ENCODE peak calls at places on chromosomes 4 and X, in seven cellular contexts. J is heart right ventricle; K is H1; H is H9; R is activated effector memory CD4-positive, alpha-beta T cell treated with Interleukin-2 at 50 U/mL for 16 hours; S is Daoy; P is ecto neural progenitor cell. C is an unnamed sample.

GRCh38 chr4:15065516-15065915 is 63.2 kb downstream of the CPEB2 start:
- DNase-seq in J (no peak), K (no peak), H (no peak), R (no peak), S (no peak), P (no peak), C (no peak)

GRCh38 chr4:184408021-184408710 is 66.2 kb downstream of the IRF2 start:
- DNase-seq in J (no peak), K (no peak), H (no peak), R (no peak), S (peak), P (no peak), C (no peak)

GRCh38 chr4:107743532-107743931 is 23.5 kb upstream of the PAPSS1 start:
- DNase-seq in J (no peak), K (no peak), H (no peak), R (no peak), S (no peak), P (no peak), C (no peak)

GRCh38 chr4:20318011-20318898 is 66.5 kb downstream of the SLIT2 start:
- DNase-seq in J (no peak), K (no peak), H (no peak), R (no peak), S (no peak), P (no peak), C (no peak)

GRCh38 chr4:76488905-76489798 is 54.1 kb downstream of the SHROOM3 start:
- DNase-seq in J (no peak), K (no peak), H (no peak), R (no peak), S (no peak), P (no peak), C (no peak)

GRCh38 chrX:22603060-22603459 is 330.3 kb downstream of the CBLL2 start:
- DNase-seq in J (no peak), K (no peak), H (no peak), R (no peak), S (no peak), P (no peak), C (no peak)

GRCh38 chr4:139988863-139989765 is 164.9 kb downstream of the MAML3 start:
- DNase-seq in J (no peak), K (no peak), H (peak), R (no peak), S (peak), P (no peak), C (no peak)

GRCh38 chr4:67549123-67549522 is 3.8 kb upstream of the CENPC start:
- DNase-seq in J (no peak), K (no peak), H (no peak), R (no peak), S (no peak), P (no peak), C (no peak)

GRCh38 chrX:19724409-19724808 is 163.0 kb downstream of the SH3KBP1 start:
- DNase-seq in J (no peak), K (no peak), H (no peak), R (no peak), S (no peak), P (no peak), C (no peak)

GRCh38 chrX:129983575-129984131 is 1.2 kb downstream of the BCORL1 start:
- DNase-seq in J (peak), K (peak), H (peak), R (no peak), S (peak), P (peak), C (no peak)

GRCh38 chr4:6761540-6762243 is 20.8 kb upstream of the KIAA0232 start:
- DNase-seq in J (no peak), K (no peak), H (no peak), R (no peak), S (peak), P (peak), C (no peak)

GRCh38 chr4:15961778-15962510 is 1.0 kb downstream of the FGFBP2 start:
- DNase-seq in J (no peak), K (no peak), H (no peak), R (no peak), S (no peak), P (no peak), C (no peak)

GRCh38 chr4:17812801-17813200 is 2.0 kb downstream of the NCAPG start:
- DNase-seq in J (no peak), K (no peak), H (no peak), R (no peak), S (no peak), P (no peak), C (no peak)

GRCh38 chrX:38225093-38225492 is 4.4 kb upstream of the SRPX start:
- DNase-seq in J (no peak), K (no peak), H (no peak), R (no peak), S (peak), P (no peak), C (no peak)

GRCh38 chr4:39201963-39202362 is 19.6 kb downstream of the WDR19 start:
- DNase-seq in J (no peak), K (no peak), H (no peak), R (no peak), S (no peak), P (no peak), C (no peak)

GRCh38 chr4:24003926-24004325 is 114.1 kb upstream of the PPARGC1A start:
- DNase-seq in J (no peak), K (no peak), H (no peak), R (no peak), S (peak), P (no peak), C (no peak)

C was measured in iPS DF 6.9.